ENCODE peak calls at places on chromosomes 13 and 19, in eight cellular contexts. X is NCI-H2171 treated with DMSO at 0.1 percent for 48 hours; E is NCI-H226; G is lower leg skin; S is adrenal gland; K is stimulated activated CD8-positive, alpha-beta memory T cell treated with anti-CD3 and anti-CD28 coated beads, Interleukin-15, amount 100 ng/mL, for 4 hours; R is NCI-H1048; Z is activated T-cell treated with anti-CD3 and anti-CD28 coated beads for 1 hour. F is an unnamed sample.

GRCh38 chr13:109764474-109765292 is 21.7 kb downstream of the IRS2 start:
- DNase-seq in X (peak; percentile 91), E (no peak), G (no peak), S (no peak), K (no peak), R (no peak), Z (no peak), F (no peak)

GRCh38 chr13:41302743-41303142 is 8.3 kb upstream of the NAA16 start:
- DNase-seq in X (no peak), E (no peak), G (no peak), S (no peak), K (no peak), R (no peak), Z (no peak), F (no peak)

GRCh38 chr13:97512732-97513131 is 78.8 kb downstream of the RAP2A start:
- DNase-seq in X (no peak), E (peak; percentile 7), G (no peak), S (no peak), K (no peak), R (no peak), Z (no peak), F (no peak)

GRCh38 chr19:35006342-35006998 is 6.3 kb downstream of the GRAMD1A start:
- DNase-seq in X (no peak), E (peak; percentile 84), G (no peak), S (no peak), K (no peak), R (no peak), Z (no peak), F (no peak)

GRCh38 chr13:100363351-100363750 is 225.2 kb downstream of the GGACT start:
- DNase-seq in X (no peak), E (no peak), G (no peak), S (no peak), K (no peak), R (no peak), Z (no peak), F (no peak)

GRCh38 chr13:98129059-98129741 is 13.7 kb upstream of the FARP1 start:
- DNase-seq in X (no peak), E (peak; percentile 8), G (no peak), S (no peak), K (no peak), R (no peak), Z (no peak), F (no peak)

GRCh38 chr19:6069268-6069771 is 41.0 kb downstream of the RFX2 start:
- DNase-seq in X (no peak), E (no peak), G (peak; percentile 67), S (peak; percentile 1), K (no peak), R (no peak), Z (no peak), F (no peak)

GRCh38 chr13:99354371-99354951 is 47.3 kb upstream of the GPR183 start:
- DNase-seq in X (no peak), E (no peak), G (no peak), S (no peak), K (no peak), R (no peak), Z (no peak), F (no peak)

GRCh38 chr19:35116085-35116801 is 620 bp downstream of the FXYD3 start:
- DNase-seq in X (no peak), E (no peak), G (peak; percentile 89), S (no peak), K (no peak), R (no peak), Z (no peak), F (no peak)

GRCh38 chr13:38872693-38873092 is 117.9 kb downstream of the STOML3 start:
- DNase-seq in X (no peak), E (no peak), G (no peak), S (no peak), K (no peak), R (no peak), Z (peak; percentile 2), F (no peak)